ENCODE peak calls at places on chromosome 22, in five cellular contexts. X is psoas muscle, B is endodermal cell, U is suprapubic skin, I is pancreas. N is an unnamed sample.

GRCh38 chr22:39478461-39478860 is 21.6 kb downstream of the MGAT3 start:
- DNase-seq in X (peak; percentile 55), B (peak; percentile 92), U (no peak), I (no peak), N (no peak)

GRCh38 chr22:44298331-44299087 is 14.2 kb downstream of the SHISAL1 start:
- DNase-seq in X (no peak), B (peak; percentile 58), U (no peak), I (no peak), N (no peak)

GRCh38 chr22:42368379-42369249 is 63.6 kb downstream of the NFAM1 start:
- DNase-seq in X (no peak), B (peak; percentile 89), U (no peak), I (no peak), N (no peak)

GRCh38 chr22:21857501-21857914 is 9.9 kb downstream of the MAPK1 start:
- DNase-seq in X (no peak), B (no peak), U (no peak), I (no peak), N (no peak)

GRCh38 chr22:47967841-47968240 is 1205.4 kb downstream of the TBC1D22A start:
- DNase-seq in X (no peak), B (no peak), U (no peak), I (no peak), N (no peak)

GRCh38 chr22:25908755-25909154 is 166.8 kb downstream of the MYO18B start:
- DNase-seq in X (no peak), B (no peak), U (no peak), I (no peak), N (no peak)

GRCh38 chr22:32545801-32546200 is 71.2 kb downstream of the FBXO7 start:
- DNase-seq in X (no peak), B (no peak), U (peak; percentile 54), I (no peak), N (no peak)

GRCh38 chr22:26587991-26588613 is 1.8 kb downstream of the TPST2 start:
- DNase-seq in X (no peak), B (no peak), U (no peak), I (no peak), N (no peak)

GRCh38 chr22:33728847-33729246 is 191.4 kb downstream of the LARGE1 start:
- DNase-seq in X (no peak), B (no peak), U (no peak), I (no peak), N (no peak)

GRCh38 chr22:23397618-23398567 is 182.2 kb downstream of the IGLL1 start:
- DNase-seq in X (peak; percentile 42), B (no peak), U (peak; percentile 74), I (no peak), N (no peak)
- H3K4me1 ChIP-seq in X (no peaks in the 10 kb centered on the region), B (no peaks in the 10 kb centered on the region), U (peaks cover 5% of the 10 kb centered on the region), I (no peaks in the 10 kb centered on the region), N (no peaks in the 10 kb centered on the region)

GRCh38 chr22:24423519-24424000 is 3.8 kb upstream of the ADORA2A start:
- DNase-seq in X (peak; percentile 79), B (peak; percentile 88), U (no peak), I (no peak), N (peak; percentile 63)
- H3K4me1 ChIP-seq in X (peaks cover 16% of the 10 kb centered on the region), B (no peaks in the 10 kb centered on the region), U (peaks cover 32% of the 10 kb centered on the region), I (no peaks in the 10 kb centered on the region), N (no peaks in the 10 kb centered on the region)

DNA sequence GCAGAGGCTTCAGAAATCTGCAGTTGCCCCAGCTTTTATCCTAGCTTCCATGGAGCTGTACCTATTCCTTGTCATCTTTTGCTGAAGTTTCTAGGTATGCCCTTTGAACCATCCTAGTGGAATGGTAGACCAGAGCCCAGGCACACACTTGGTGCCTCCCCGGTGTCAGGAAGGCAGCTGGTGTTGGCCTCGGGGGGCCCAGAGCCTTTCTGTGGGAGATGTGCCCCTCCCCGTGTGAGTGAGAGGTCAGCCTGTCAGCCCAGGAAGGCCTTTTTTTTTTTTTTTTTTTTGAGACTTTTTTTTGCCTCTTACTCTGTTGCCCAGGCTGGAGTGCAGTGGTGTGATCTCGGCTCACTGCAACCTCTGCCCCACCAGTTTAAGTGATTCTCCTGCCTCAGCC is 58.4 kb downstream of the MED15 start:
- DNase-seq in X (peak; percentile 19), B (no peak), U (no peak), I (no peak), N (no peak)
- H3K4me1 ChIP-seq in X (peaks cover 16% of the 10 kb centered on the region), B (no peaks in the 10 kb centered on the region), U (peaks cover 52% of the 10 kb centered on the region), I (peaks cover 7% of the 10 kb centered on the region), N (peaks cover 4% of the 10 kb centered on the region)

DNA sequence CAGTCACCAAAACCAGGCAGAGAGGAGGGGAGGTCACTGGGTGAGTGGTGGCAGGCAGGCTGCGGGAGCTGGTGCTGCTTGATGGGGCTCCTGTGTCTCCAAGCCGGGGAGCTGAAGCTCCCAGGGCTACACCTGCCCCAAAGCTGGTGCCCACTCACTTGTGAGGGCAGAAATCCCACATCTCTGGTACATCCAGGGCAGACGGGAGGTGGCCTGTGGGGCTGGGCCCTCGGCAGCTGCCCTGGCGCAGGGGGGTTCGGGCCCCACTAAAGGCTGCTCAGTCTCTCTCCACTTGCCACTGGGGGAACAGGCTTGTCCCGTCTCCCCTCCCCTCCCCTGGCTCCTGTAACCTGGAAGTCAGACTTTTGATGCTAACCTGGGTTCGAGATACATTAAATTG is 55.6 kb upstream of the PPARA start:
- DNase-seq in X (no peak), B (no peak), U (no peak), I (no peak), N (no peak)
- H3K4me1 ChIP-seq in X (peaks cover 84% of the 10 kb centered on the region), B (no peaks in the 10 kb centered on the region), U (peaks cover 94% of the 10 kb centered on the region), I (peaks cover 18% of the 10 kb centered on the region), N (peaks cover 5% of the 10 kb centered on the region)